ENCODE peak calls at places on chromosomes 16 and 17, in nine cellular contexts. One of them, this sample, is unnamed.

GRCh38 chr17:2412561-2413021 is 11.7 kb upstream of the MNT start:
- DNase-seq in adrenal gland: peak; percentile 70
- DNase-seq in Karpas-422: no peak
- DNase-seq in spleen: no peak
- DNase-seq in pancreas: no peak
- DNase-seq in IMR-90: no peak
- DNase-seq in trophoblast cell: peak; percentile 46
- DNase-seq in fibroblast of lung: peak; percentile 44
- DNase-seq in tibial artery: peak; percentile 41
- DNase-seq in this sample: no peak

GRCh38 chr17:28807925-28808641 is 34.5 kb downstream of the FAM222B start:
- DNase-seq in adrenal gland: peak; percentile 56
- DNase-seq in Karpas-422: peak; percentile 51
- DNase-seq in spleen: no peak
- DNase-seq in pancreas: no peak
- DNase-seq in IMR-90: peak; percentile 92
- DNase-seq in trophoblast cell: no peak
- DNase-seq in fibroblast of lung: peak; percentile 93
- DNase-seq in tibial artery: peak; percentile 29
- DNase-seq in this sample: no peak

GRCh38 chr17:44792276-44792675 is 33.5 kb downstream of the ADAM11 start:
- DNase-seq in adrenal gland: no peak
- DNase-seq in Karpas-422: no peak
- DNase-seq in spleen: no peak
- DNase-seq in pancreas: no peak
- DNase-seq in IMR-90: peak; percentile 73
- DNase-seq in trophoblast cell: no peak
- DNase-seq in fibroblast of lung: peak; percentile 44
- DNase-seq in tibial artery: no peak
- DNase-seq in this sample: no peak

GRCh38 chr17:44987194-44987882 is 19.2 kb upstream of the C1QL1 start:
- DNase-seq in adrenal gland: no peak
- DNase-seq in Karpas-422: no peak
- DNase-seq in spleen: no peak
- DNase-seq in pancreas: no peak
- DNase-seq in IMR-90: no peak
- DNase-seq in trophoblast cell: no peak
- DNase-seq in fibroblast of lung: no peak
- DNase-seq in tibial artery: no peak
- DNase-seq in this sample: no peak

GRCh38 chr16:67723151-67723915 is 4.2 kb upstream of the GFOD2 start:
- DNase-seq in adrenal gland: no peak
- DNase-seq in Karpas-422: no peak
- DNase-seq in spleen: peak; percentile 41
- DNase-seq in pancreas: peak; percentile 39
- DNase-seq in IMR-90: peak; percentile 75
- DNase-seq in trophoblast cell: peak; percentile 32
- DNase-seq in fibroblast of lung: no peak
- DNase-seq in tibial artery: no peak
- DNase-seq in this sample: no peak

GRCh38 chr17:67655478-67656148 is 62.1 kb upstream of the NOL11 start:
- DNase-seq in adrenal gland: no peak
- DNase-seq in Karpas-422: no peak
- DNase-seq in spleen: no peak
- DNase-seq in pancreas: no peak
- DNase-seq in IMR-90: no peak
- DNase-seq in trophoblast cell: no peak
- DNase-seq in fibroblast of lung: no peak
- DNase-seq in tibial artery: no peak
- DNase-seq in this sample: no peak

GRCh38 chr17:633641-634091 is 81.0 kb downstream of the VPS53 start:
- DNase-seq in adrenal gland: peak; percentile 33
- DNase-seq in Karpas-422: no peak
- DNase-seq in spleen: no peak
- DNase-seq in pancreas: no peak
- DNase-seq in IMR-90: no peak
- DNase-seq in trophoblast cell: no peak
- DNase-seq in fibroblast of lung: no peak
- DNase-seq in tibial artery: peak; percentile 48
- DNase-seq in this sample: no peak

GRCh38 chr16:81956213-81956948 is 54.9 kb downstream of the SDR42E1 start:
- DNase-seq in adrenal gland: no peak
- DNase-seq in Karpas-422: no peak
- DNase-seq in spleen: no peak
- DNase-seq in pancreas: no peak
- DNase-seq in IMR-90: no peak
- DNase-seq in trophoblast cell: peak; percentile 7
- DNase-seq in fibroblast of lung: no peak
- DNase-seq in tibial artery: no peak
- DNase-seq in this sample: no peak

GRCh38 chr17:82217530-82218204 is 5.0 kb upstream of the CCDC57 start:
- DNase-seq in adrenal gland: peak; percentile 86
- DNase-seq in Karpas-422: no peak
- DNase-seq in spleen: peak; percentile 95
- DNase-seq in pancreas: peak; percentile 65
- DNase-seq in IMR-90: peak; percentile 90
- DNase-seq in trophoblast cell: peak; percentile 85
- DNase-seq in fibroblast of lung: peak; percentile 86
- DNase-seq in tibial artery: no peak
- DNase-seq in this sample: no peak

GRCh38 chr16:17368511-17368910 is 102.2 kb downstream of the XYLT1 start:
- DNase-seq in adrenal gland: no peak
- DNase-seq in Karpas-422: no peak
- DNase-seq in spleen: no peak
- DNase-seq in pancreas: no peak
- DNase-seq in IMR-90: no peak
- DNase-seq in trophoblast cell: no peak
- DNase-seq in fibroblast of lung: no peak
- DNase-seq in tibial artery: no peak
- DNase-seq in this sample: no peak

GRCh38 chr16:19700319-19700781 is 17.7 kb downstream of the KNOP1 start:
- DNase-seq in adrenal gland: peak; percentile 63
- DNase-seq in Karpas-422: no peak
- DNase-seq in spleen: peak; percentile 28
- DNase-seq in pancreas: no peak
- DNase-seq in IMR-90: peak; percentile 70
- DNase-seq in trophoblast cell: no peak
- DNase-seq in fibroblast of lung: peak; percentile 64
- DNase-seq in tibial artery: no peak
- DNase-seq in this sample: no peak

GRCh38 chr17:33052856-33053255 is 61.2 kb downstream of the SPACA3 start:
- DNase-seq in adrenal gland: no peak
- DNase-seq in Karpas-422: no peak
- DNase-seq in spleen: no peak
- DNase-seq in pancreas: no peak
- DNase-seq in IMR-90: no peak
- DNase-seq in trophoblast cell: no peak
- DNase-seq in fibroblast of lung: no peak
- DNase-seq in tibial artery: no peak
- DNase-seq in this sample: no peak

GRCh38 chr17:8056232-8056975 is 17.5 kb downstream of the ALOX15B start:
- DNase-seq in adrenal gland: peak; percentile 44
- DNase-seq in Karpas-422: no peak
- DNase-seq in spleen: peak; percentile 78
- DNase-seq in pancreas: no peak
- DNase-seq in IMR-90: peak; percentile 71
- DNase-seq in trophoblast cell: peak; percentile 41
- DNase-seq in fibroblast of lung: peak; percentile 83
- DNase-seq in tibial artery: peak; percentile 55
- DNase-seq in this sample: no peak

GRCh38 chr17:78364436-78365281 is 4.8 kb upstream of the SOCS3 start:
- DNase-seq in adrenal gland: no peak
- DNase-seq in Karpas-422: no peak
- DNase-seq in spleen: no peak
- DNase-seq in pancreas: no peak
- DNase-seq in IMR-90: no peak
- DNase-seq in trophoblast cell: no peak
- DNase-seq in fibroblast of lung: no peak
- DNase-seq in tibial artery: no peak
- DNase-seq in this sample: no peak

GRCh38 chr17:48517478-48517877 is 13.3 kb downstream of the HOXB1 start:
- DNase-seq in adrenal gland: no peak
- DNase-seq in Karpas-422: no peak
- DNase-seq in spleen: no peak
- DNase-seq in pancreas: no peak
- DNase-seq in IMR-90: no peak
- DNase-seq in trophoblast cell: no peak
- DNase-seq in fibroblast of lung: no peak
- DNase-seq in tibial artery: no peak
- DNase-seq in this sample: no peak

GRCh38 chr17:15273141-15273793 is 8.1 kb upstream of the PMP22 start:
- DNase-seq in adrenal gland: no peak
- DNase-seq in Karpas-422: no peak
- DNase-seq in spleen: no peak
- DNase-seq in pancreas: no peak
- DNase-seq in IMR-90: peak; percentile 98
- DNase-seq in trophoblast cell: peak; percentile 44
- DNase-seq in fibroblast of lung: peak; percentile 96
- DNase-seq in tibial artery: no peak
- DNase-seq in this sample: no peak

GRCh38 chr16:15952265-15952711 is 2.9 kb downstream of the ABCC1 start:
- DNase-seq in adrenal gland: peak; percentile 49
- DNase-seq in Karpas-422: no peak
- DNase-seq in spleen: no peak
- DNase-seq in pancreas: peak; percentile 40
- DNase-seq in IMR-90: no peak
- DNase-seq in trophoblast cell: no peak
- DNase-seq in fibroblast of lung: no peak
- DNase-seq in tibial artery: peak; percentile 38
- DNase-seq in this sample: no peak

GRCh38 chr17:8359769-8360168 is 16.7 kb downstream of the KRABD2 start:
- DNase-seq in adrenal gland: no peak
- DNase-seq in Karpas-422: no peak
- DNase-seq in spleen: no peak
- DNase-seq in pancreas: no peak
- DNase-seq in IMR-90: peak; percentile 96
- DNase-seq in trophoblast cell: no peak
- DNase-seq in fibroblast of lung: peak; percentile 90
- DNase-seq in tibial artery: no peak
- DNase-seq in this sample: no peak

GRCh38 chr16:1929578-1930337 is 11.5 kb upstream of the HS3ST6 start:
- DNase-seq in adrenal gland: peak; percentile 87
- DNase-seq in Karpas-422: peak; percentile 95
- DNase-seq in spleen: peak; percentile 99
- DNase-seq in pancreas: peak; percentile 99
- DNase-seq in IMR-90: peak; percentile 72
- DNase-seq in trophoblast cell: peak; percentile 84
- DNase-seq in fibroblast of lung: peak; percentile 80
- DNase-seq in tibial artery: peak; percentile 77
- DNase-seq in this sample: peak; percentile 82

DNA sequence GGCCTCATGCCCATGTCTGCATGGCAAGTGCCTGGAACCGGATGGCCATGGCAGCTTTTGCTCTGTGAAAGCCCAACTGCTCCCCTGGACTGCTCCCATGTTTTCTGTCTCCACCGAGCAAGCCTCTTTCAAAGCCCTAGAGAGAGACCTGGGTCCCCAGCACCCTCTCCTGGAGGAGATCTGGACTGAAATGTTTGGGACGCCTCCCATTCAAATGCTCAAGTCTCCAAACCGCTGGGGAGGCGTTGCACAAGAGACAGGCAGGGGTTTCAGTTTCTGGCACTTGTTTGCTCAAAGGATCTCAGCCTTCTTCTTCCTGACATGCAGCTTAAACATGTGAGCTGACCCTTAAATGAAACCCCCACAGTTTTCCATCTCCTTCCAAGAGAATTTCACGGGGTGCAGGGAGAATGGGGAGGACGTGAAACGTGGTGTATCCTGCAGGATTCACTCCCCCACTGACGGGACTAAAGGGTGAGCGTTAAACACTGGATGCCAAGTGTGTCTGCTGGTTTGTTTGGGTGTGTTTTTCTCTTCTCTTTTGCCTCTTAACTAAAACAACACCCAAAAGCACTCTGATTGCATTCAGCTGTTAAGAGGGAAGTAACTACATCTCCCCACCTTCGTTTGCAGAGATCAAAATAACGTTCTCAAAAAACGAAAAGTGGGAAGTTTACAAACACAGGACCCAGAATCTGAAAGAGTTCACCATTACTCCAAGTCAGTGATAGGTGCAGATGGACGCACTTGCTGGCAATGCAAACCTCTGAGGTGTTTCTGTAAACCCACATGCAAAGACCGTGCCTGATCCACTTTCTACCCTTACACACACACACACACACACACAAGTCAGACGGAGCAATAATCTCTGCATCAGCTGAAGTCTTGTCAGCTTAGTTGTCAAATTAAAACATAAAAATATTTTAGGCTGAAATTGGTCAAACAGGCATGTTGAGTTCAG is 256.9 kb downstream of the C16orf95 start:
- DNase-seq in adrenal gland: no peak
- DNase-seq in Karpas-422: no peak
- DNase-seq in spleen: no peak
- DNase-seq in pancreas: no peak
- DNase-seq in IMR-90: peak; percentile 73
- DNase-seq in trophoblast cell: no peak
- DNase-seq in fibroblast of lung: peak; percentile 83
- DNase-seq in tibial artery: peak; percentile 64
- DNase-seq in this sample: no peak
- H3K4me3 ChIP-seq in adrenal gland: no peak overlapping the region
- H3K4me3 ChIP-seq in Karpas-422: no peak overlapping the region
- H3K4me3 ChIP-seq in spleen: no peak overlapping the region
- H3K4me3 ChIP-seq in pancreas: no peak overlapping the region
- H3K4me3 ChIP-seq in IMR-90: no peak overlapping the region
- H3K4me3 ChIP-seq in trophoblast cell: no peak overlapping the region
- H3K4me3 ChIP-seq in fibroblast of lung: peak overlapping the region; percentile 12
- H3K4me3 ChIP-seq in tibial artery: peak overlapping the region; percentile 51
- H3K4me3 ChIP-seq in this sample: no peak overlapping the region

GRCh38 chr17:40337351-40337750 is 27.2 kb downstream of the GJD3 start:
- DNase-seq in adrenal gland: no peak
- DNase-seq in Karpas-422: no peak
- DNase-seq in spleen: no peak
- DNase-seq in pancreas: no peak
- DNase-seq in IMR-90: no peak
- DNase-seq in trophoblast cell: no peak
- DNase-seq in fibroblast of lung: no peak
- DNase-seq in tibial artery: no peak
- DNase-seq in this sample: no peak
- H3K27ac ChIP-seq in adrenal gland: no peak overlapping the region
- H3K27ac ChIP-seq in Karpas-422: no peak overlapping the region
- H3K27ac ChIP-seq in spleen: peak overlapping the region; percentile 15
- H3K27ac ChIP-seq in pancreas: no peak overlapping the region
- H3K27ac ChIP-seq in IMR-90: no peak overlapping the region
- H3K27ac ChIP-seq in trophoblast cell: no peak overlapping the region
- H3K27ac ChIP-seq in fibroblast of lung: no peak overlapping the region
- H3K27ac ChIP-seq in tibial artery: peak overlapping the region; percentile 12
- H3K27ac ChIP-seq in this sample: peak overlapping the region; percentile 58

GRCh38 chr16:48176635-48177408 is 21.0 kb upstream of the ABCC12 start:
- DNase-seq in adrenal gland: no peak
- DNase-seq in Karpas-422: no peak
- DNase-seq in spleen: no peak
- DNase-seq in pancreas: no peak
- DNase-seq in IMR-90: no peak
- DNase-seq in trophoblast cell: no peak
- DNase-seq in fibroblast of lung: no peak
- DNase-seq in tibial artery: no peak
- DNase-seq in this sample: no peak
- H3K4me1 ChIP-seq in adrenal gland: no peaks in the 10 kb centered on the region
- H3K4me1 ChIP-seq in Karpas-422: peaks cover 6% of the 10 kb centered on the region
- H3K4me1 ChIP-seq in spleen: no peaks in the 10 kb centered on the region
- H3K4me1 ChIP-seq in pancreas: no peaks in the 10 kb centered on the region
- H3K4me1 ChIP-seq in IMR-90: no peaks in the 10 kb centered on the region
- H3K4me1 ChIP-seq in trophoblast cell: no peaks in the 10 kb centered on the region
- H3K4me1 ChIP-seq in fibroblast of lung: no peaks in the 10 kb centered on the region
- H3K4me1 ChIP-seq in tibial artery: no peaks in the 10 kb centered on the region
- H3K4me1 ChIP-seq in this sample: no peaks in the 10 kb centered on the region

GRCh38 chr17:72421128-72422092 is 300.6 kb downstream of the SOX9 start:
- DNase-seq in adrenal gland: peak; percentile 12
- DNase-seq in Karpas-422: peak; percentile 78
- DNase-seq in spleen: no peak
- DNase-seq in pancreas: peak; percentile 73
- DNase-seq in IMR-90: peak; percentile 98
- DNase-seq in trophoblast cell: peak; percentile 99
- DNase-seq in fibroblast of lung: peak; percentile 84
- DNase-seq in tibial artery: no peak
- DNase-seq in this sample: no peak
- H3K4me3 ChIP-seq in adrenal gland: no peak overlapping the region
- H3K4me3 ChIP-seq in Karpas-422: no peak overlapping the region
- H3K4me3 ChIP-seq in spleen: no peak overlapping the region
- H3K4me3 ChIP-seq in pancreas: no peak overlapping the region
- H3K4me3 ChIP-seq in IMR-90: no peak overlapping the region
- H3K4me3 ChIP-seq in trophoblast cell: no peak overlapping the region
- H3K4me3 ChIP-seq in fibroblast of lung: no peak overlapping the region
- H3K4me3 ChIP-seq in tibial artery: no peak overlapping the region
- H3K4me3 ChIP-seq in this sample: peak overlapping the region; percentile 72

This sample was measured in CD4-positive, CD25-positive, alpha-beta regulatory T cell.